ENCODE peak calls at places on chromosomes 2 and 18, in four cellular contexts. E is CD8-positive, alpha-beta memory T cell; I is tibial nerve; P is endothelial cell of umbilical vein. Q is an unnamed sample.

GRCh38 chr2:26169226-26169625 is 3.7 kb upstream of the GAREM2 start:
- DNase-seq in P (no peak), E (no peak), I (no peak), Q (no peak)

GRCh38 chr2:109134741-109135571 is 6.0 kb downstream of the SH3RF3 start:
- DNase-seq in I (no peak), P (peak; percentile 28), E (no peak), Q (no peak)

GRCh38 chr2:32832821-32833220 is 113.9 kb upstream of the LTBP1 start:
- DNase-seq in P (no peak), E (no peak), I (no peak), Q (no peak)

GRCh38 chr2:234500394-234501006 is 3.6 kb upstream of the ARL4C start:
- DNase-seq in E (peak; percentile 64), P (peak; percentile 61), I (no peak), Q (peak; percentile 36)

GRCh38 chr2:180655393-180655792 is 325.0 kb upstream of the UBE2E3 start:
- DNase-seq in P (no peak), E (no peak), I (no peak), Q (no peak)

GRCh38 chr2:12619975-12620374 is 96.8 kb upstream of the TRIB2 start:
- DNase-seq in P (no peak), I (peak; percentile 61), E (no peak), Q (peak; percentile 57)

GRCh38 chr2:176446718-176447414 is 177.6 kb downstream of the MTX2 start:
- DNase-seq in P (peak; percentile 83), I (no peak), E (no peak), Q (no peak)

GRCh38 chr2:221381928-221382488 is 190.1 kb downstream of the EPHA4 start:
- DNase-seq in P (no peak), E (no peak), I (no peak), Q (no peak)

GRCh38 chr18:6747646-6748045 is 18.1 kb downstream of the ARHGAP28 start:
- DNase-seq in E (no peak), I (no peak), P (peak; percentile 93), Q (no peak)

GRCh38 chr2:158189526-158189925 is 87.8 kb downstream of the UPP2 start:
- DNase-seq in E (no peak), P (no peak), I (no peak), Q (no peak)

GRCh38 chr2:96832751-96833507 is 10.9 kb downstream of the ANKRD23 start:
- DNase-seq in P (no peak), I (no peak), E (no peak), Q (peak; percentile 83)

GRCh38 chr2:101187131-101187530 is 35.9 kb upstream of the TBC1D8 start:
- DNase-seq in E (no peak), I (no peak), P (no peak), Q (no peak)

GRCh38 chr2:64807417-64807816 is 153.7 kb upstream of the SERTAD2 start:
- DNase-seq in P (peak; percentile 89), E (no peak), I (no peak), Q (no peak)

GRCh38 chr2:191329841-191330240 is 84.6 kb downstream of the MYO1B start:
- DNase-seq in E (no peak), I (no peak), P (no peak), Q (no peak)

GRCh38 chr2:152611458-152612231 is 105.6 kb downstream of the PRPF40A start:
- DNase-seq in P (peak; percentile 56), I (peak; percentile 51), E (no peak), Q (peak; percentile 62)

GRCh38 chr2:85888745-85889647 is at the start of gene ST3GAL5:
- DNase-seq in E (peak; percentile 90), P (peak; percentile 97), I (peak; percentile 82), Q (peak; percentile 96)

GRCh38 chr2:134512734-134513467 is 205.9 kb downstream of the TMEM163 start:
- DNase-seq in E (no peak), P (no peak), I (no peak), Q (no peak)

GRCh38 chr2:46842876-46843275 is 72.7 kb downstream of the MCFD2 start:
- DNase-seq in I (no peak), E (no peak), P (no peak), Q (no peak)

GRCh38 chr2:30276455-30276911 is 45.1 kb downstream of the LBH start:
- DNase-seq in I (no peak), E (no peak), P (no peak), Q (no peak)

GRCh38 chr2:198285216-198285615 is 480.8 kb downstream of the PLCL1 start:
- DNase-seq in P (no peak), E (no peak), I (no peak), Q (no peak)

GRCh38 chr2:239312081-239312501 is 88.7 kb downstream of the HDAC4 start:
- DNase-seq in P (no peak), E (no peak), I (no peak), Q (peak; percentile 77)

GRCh38 chr18:31100598-31101147 is 1.5 kb downstream of the DSC2 start:
- DNase-seq in P (no peak), I (no peak), E (no peak), Q (peak; percentile 41)

GRCh38 chr18:77056399-77057015 is 76.1 kb downstream of the MBP start:
- DNase-seq in P (no peak), I (no peak), E (no peak), Q (no peak)

GRCh38 chr2:233247744-233248143 is 3.7 kb upstream of the ATG16L1 start:
- DNase-seq in I (no peak), E (peak; percentile 41), P (peak; percentile 34), Q (no peak)

GRCh38 chr2:104658149-104658839 is 195.6 kb upstream of the POU3F3 start:
- DNase-seq in I (no peak), E (no peak), P (no peak), Q (peak; percentile 53)

GRCh38 chr2:20148841-20149702 is 75.9 kb downstream of the SDC1 start:
- DNase-seq in P (peak; percentile 87), I (no peak), E (no peak), Q (no peak)

GRCh38 chr2:240140920-240141319 is 462 bp upstream of the OTOS start:
- DNase-seq in I (no peak), E (no peak), P (no peak), Q (no peak)

GRCh38 chr18:69785466-69785865 is 162.2 kb downstream of the CD226 start:
- DNase-seq in I (no peak), E (no peak), P (no peak), Q (no peak)

GRCh38 chr2:42052702-42053481 is 5.1 kb downstream of the PKDCC start:
- DNase-seq in E (no peak), I (no peak), P (no peak), Q (no peak)

GRCh38 chr2:113078350-113078839 is 10.6 kb downstream of the IL1F10 start:
- DNase-seq in P (no peak), E (no peak), I (no peak), Q (no peak)

GRCh38 chr2:177545143-177545542 is 152.6 kb downstream of the AGPS start:
- DNase-seq in E (no peak), I (no peak), P (no peak), Q (no peak)

GRCh38 chr18:49174478-49174877 is 223.7 kb upstream of the SMAD7 start:
- DNase-seq in E (no peak), P (no peak), I (no peak), Q (no peak)

GRCh38 chr2:204012081-204012653 is 75.6 kb downstream of the ICOS start:
- DNase-seq in P (no peak), I (no peak), E (no peak), Q (no peak)

GRCh38 chr2:240672701-240673190 is 9.9 kb downstream of the AQP12B start:
- DNase-seq in I (no peak), E (no peak), P (no peak), Q (no peak)

GRCh38 chr18:29154196-29154757 is 977.3 kb upstream of the CDH2 start:
- DNase-seq in P (no peak), E (no peak), I (no peak), Q (no peak)

GRCh38 chr2:130286983-130287655 is 55.6 kb upstream of the IMP4 start:
- DNase-seq in P (no peak), I (no peak), E (no peak), Q (no peak)

GRCh38 chr2:187873132-187873531 is 318.9 kb upstream of the TFPI start:
- DNase-seq in P (peak; percentile 16), E (no peak), I (no peak), Q (no peak)

DNA sequence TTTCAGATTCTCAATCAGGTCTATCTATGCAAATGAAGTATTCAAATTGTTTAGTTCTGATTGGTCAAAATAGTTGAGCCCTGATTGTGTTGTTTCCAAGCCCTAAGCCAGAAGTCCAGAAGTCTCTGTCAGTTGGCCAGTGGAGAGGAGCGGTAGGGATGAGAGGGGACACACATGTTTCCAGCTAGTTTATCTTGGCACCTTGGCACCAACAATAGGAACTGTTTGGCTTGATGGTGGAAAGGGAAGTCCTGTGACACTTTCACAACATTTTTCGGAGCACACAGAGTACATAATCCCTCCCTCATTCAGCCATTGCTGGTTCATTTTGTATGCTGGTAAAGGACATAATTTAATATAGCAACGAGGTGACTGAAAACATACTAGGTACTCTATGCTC is 1661.6 kb downstream of the SUCLG1 start:
- DNase-seq in P (peak; percentile 6), I (no peak), E (no peak), Q (no peak)
- H3K4me3 ChIP-seq in P (no peak overlapping the region), I (no peak overlapping the region), E (no peak overlapping the region), Q (no peak overlapping the region)

GRCh38 chr2:71532327-71532726 is 79.0 kb downstream of the DYSF start:
- DNase-seq in I (no peak), P (no peak), E (no peak), Q (no peak)
- H3K4me3 ChIP-seq in I (no peak overlapping the region), P (no peak overlapping the region), E (no peak overlapping the region), Q (no peak overlapping the region)

GRCh38 chr18:50334546-50335152 is 40.2 kb upstream of the SKA1 start:
- DNase-seq in P (no peak), I (no peak), E (no peak), Q (no peak)
- H3K4me3 ChIP-seq in P (no peak overlapping the region), I (no peak overlapping the region), E (no peak overlapping the region), Q (no peak overlapping the region)

DNA sequence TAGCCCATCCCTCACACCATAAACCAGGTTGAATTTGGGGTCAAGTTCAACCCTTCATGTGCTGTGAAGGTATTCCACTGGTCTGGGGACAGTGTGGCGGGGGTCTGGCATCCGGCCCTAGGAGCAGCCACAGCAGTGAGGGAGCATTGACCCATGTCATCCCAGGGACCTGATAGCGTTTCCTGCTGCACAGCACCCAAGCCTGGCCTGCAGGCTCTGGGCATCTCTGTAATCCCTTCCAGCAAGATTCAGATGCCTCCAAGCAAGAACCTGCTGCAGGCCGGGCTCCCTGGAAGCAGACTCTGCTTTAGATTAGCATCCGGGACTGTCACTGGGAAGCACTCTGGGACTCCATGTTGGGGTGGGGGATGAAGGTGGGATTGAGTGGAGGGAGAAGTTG is 90.4 kb downstream of the TFCP2L1 start:
- DNase-seq in E (no peak), P (no peak), I (no peak), Q (no peak)
- H3K4me3 ChIP-seq in E (no peak overlapping the region), P (no peak overlapping the region), I (no peak overlapping the region), Q (no peak overlapping the region)

GRCh38 chr2:218962859-218963492 is 3.5 kb downstream of the CDK5R2 start:
- DNase-seq in P (no peak), I (no peak), E (peak; percentile 35), Q (peak; percentile 81)
- H3K4me3 ChIP-seq in P (no peak overlapping the region), I (no peak overlapping the region), E (no peak overlapping the region), Q (no peak overlapping the region)

GRCh38 chr2:38076250-38076709 is 329 bp upstream of the CYP1B1 start:
- DNase-seq in I (peak; percentile 71), P (peak; percentile 16), E (no peak), Q (peak; percentile 85)
- H3K4me3 ChIP-seq in I (peak overlapping the region; percentile 69), P (peak overlapping the region; percentile 30), E (no peak overlapping the region), Q (peak overlapping the region; percentile 70)